ENCODE peak calls at places on chromosome 10, in six cellular contexts. W, T, Q, H, R and Y are unnamed samples.

GRCh38 chr10:131532745-131533341 is 221.3 kb upstream of the TCERG1L start:
- DNase-seq in Q (no peak), T (no peak), R (no peak), W (no peak), H (no peak), Y (no peak)

GRCh38 chr10:130422366-130423324 is 286.5 kb downstream of the GLRX3 start:
- DNase-seq in W (no peak), H (no peak), R (peak; percentile 0), T (no peak), Q (no peak), Y (no peak)

GRCh38 chr10:8349610-8350249 is 295.2 kb downstream of the GATA3 start:
- DNase-seq in W (no peak), R (no peak), H (no peak), T (no peak), Q (no peak), Y (no peak)

GRCh38 chr10:124417846-124418725 is 637 bp downstream of the OAT start:
- DNase-seq in T (peak; percentile 83), R (peak; percentile 60), W (no peak), H (no peak), Q (peak; percentile 16), Y (no peak)

GRCh38 chr10:70267161-70267933 is 16.5 kb downstream of the NPFFR1 start:
- DNase-seq in W (no peak), Q (no peak), T (no peak), R (peak; percentile 39), H (no peak), Y (no peak)

GRCh38 chr10:9195385-9195784 is 1140.9 kb downstream of the GATA3 start:
- DNase-seq in H (no peak), Q (no peak), R (no peak), T (no peak), W (no peak), Y (no peak)

GRCh38 chr10:29007748-29008610 is 280.9 kb upstream of the LYZL1 start:
- DNase-seq in W (no peak), H (no peak), T (no peak), Q (peak; percentile 86), R (peak; percentile 55), Y (no peak)

GRCh38 chr10:59175538-59176240 is 754 bp upstream of the PHYHIPL start:
- DNase-seq in Q (peak; percentile 40), H (no peak), W (no peak), R (no peak), T (no peak), Y (no peak)

GRCh38 chr10:78520737-78521430 is 487.2 kb downstream of the RPS24 start:
- DNase-seq in R (peak; percentile 16), W (no peak), Q (peak; percentile 96), T (no peak), H (peak; percentile 25), Y (no peak)

GRCh38 chr10:95881316-95881715 is 26.5 kb upstream of the CC2D2B start:
- DNase-seq in W (no peak), R (no peak), T (no peak), H (no peak), Q (no peak), Y (no peak)

GRCh38 chr10:111973306-111973705 is 210.3 kb downstream of the GPAM start:
- DNase-seq in W (no peak), R (no peak), H (no peak), T (no peak), Q (no peak), Y (no peak)

GRCh38 chr10:79322616-79323566 is 24.4 kb upstream of the PPIF start:
- DNase-seq in H (no peak), Q (no peak), T (no peak), W (peak; percentile 46), R (no peak), Y (peak; percentile 95)

GRCh38 chr10:122307669-122308486 is 36.8 kb downstream of the BTBD16 start:
- DNase-seq in R (peak; percentile 13), Q (no peak), W (peak; percentile 31), T (no peak), H (no peak), Y (no peak)
- H3K4me3 ChIP-seq in R (no peak overlapping the region), Q (no peak overlapping the region), W (no peak overlapping the region), T (peak overlapping the region; percentile 7), H (no peak overlapping the region), Y (no peak overlapping the region)

DNA sequence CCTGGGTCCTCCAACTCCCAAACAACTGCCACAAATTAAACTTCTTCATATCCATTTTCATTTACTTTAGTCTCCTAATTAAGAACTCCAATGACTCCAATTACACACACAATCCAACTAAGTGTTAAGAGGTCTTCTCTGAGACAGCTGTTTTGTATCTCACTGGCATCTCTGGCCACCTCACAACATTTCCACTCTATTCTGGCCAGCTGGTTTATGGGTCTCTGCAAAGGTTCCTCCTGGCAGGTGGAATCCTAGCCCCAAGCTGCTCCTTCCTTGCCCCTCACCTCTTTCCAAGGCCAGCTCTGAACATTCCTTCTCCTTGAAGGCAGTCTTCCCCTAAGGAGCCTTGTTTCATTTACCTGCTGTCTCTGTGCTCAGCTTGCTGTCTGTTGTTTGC is 123.1 kb upstream of the HPS1 start:
- DNase-seq in H (no peak), Q (no peak), T (no peak), W (no peak), R (no peak), Y (no peak)
- TF ChIP-seq POLR2AphosphoS5 in H (no peak), Q (no peak), T (no peak), W (no peak), R (no peak), Y (no peak)

GRCh38 chr10:23063387-23064287 is 31.7 kb upstream of the MSRB2 start:
- DNase-seq in Q (no peak), H (no peak), W (no peak), T (no peak), R (peak; percentile 76), Y (no peak)

GRCh38 chr10:23060918-23061317 is 34.5 kb upstream of the MSRB2 start:
- DNase-seq in R (no peak), W (no peak), T (no peak), Q (no peak), H (no peak), Y (no peak)

GRCh38 chr10:23067337-23067736 is 28.0 kb upstream of the MSRB2 start:
- DNase-seq in Q (no peak), T (no peak), R (no peak), W (no peak), H (no peak), Y (no peak)

GRCh38 chr10:23065549-23065948 is 29.8 kb upstream of the MSRB2 start:
- DNase-seq in H (no peak), Q (peak; percentile 13), R (no peak), T (no peak), W (no peak), Y (no peak)

DNA sequence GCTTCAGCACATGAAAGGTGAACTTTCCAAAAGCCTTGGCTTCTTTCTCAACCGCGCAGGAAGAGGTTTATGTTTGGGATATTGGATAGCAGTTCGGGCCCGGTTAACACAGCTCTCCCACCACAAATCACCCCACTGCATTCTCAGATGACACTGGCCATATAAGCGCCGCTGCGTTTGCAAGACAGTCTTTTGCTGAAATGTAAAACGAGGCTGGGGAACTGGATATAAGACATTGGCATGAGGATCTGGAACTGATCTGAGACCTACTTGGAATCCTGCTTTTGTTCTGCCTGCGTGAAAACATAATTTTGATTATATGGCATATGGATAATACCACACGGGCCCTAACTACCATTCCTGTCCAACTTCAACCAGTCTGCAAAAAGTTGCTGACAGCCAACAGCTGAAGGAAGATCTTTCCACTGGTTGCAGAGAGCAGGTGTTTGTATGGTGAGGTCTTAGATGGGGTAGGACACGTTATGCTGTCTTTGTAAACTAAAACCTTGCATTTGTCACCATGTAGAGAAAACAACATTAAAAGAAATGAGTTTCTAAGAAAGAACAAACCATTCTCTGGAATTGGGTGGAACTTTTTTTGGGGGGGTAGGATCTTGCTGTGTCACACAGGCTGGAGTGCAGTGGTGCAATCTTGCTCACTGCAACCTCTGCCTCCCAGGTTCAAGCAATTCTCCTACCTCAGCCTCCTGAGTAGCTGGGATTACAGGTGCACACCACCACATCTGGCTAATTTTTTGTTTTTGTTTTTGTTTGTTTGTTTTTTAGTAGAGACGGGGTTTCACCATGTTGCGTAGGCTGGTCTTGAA is 30.9 kb upstream of the MSRB2 start:
- DNase-seq in Q (no peak), W (no peak), T (no peak), H (no peak), R (no peak), Y (no peak)
- TF ChIP-seq GABPA in Q (no peak), W (no peak), T (no peak), H (no peak), R (no peak), Y (no peak)

GRCh38 chr10:43361532-43362190 is 9.8 kb upstream of the FXYD4 start:
- DNase-seq in W (no peak), T (no peak), H (no peak), Q (no peak), R (no peak), Y (no peak)
- H3K4me3 ChIP-seq in W (peak overlapping the region; percentile 77), T (peak overlapping the region; percentile 53), H (peak overlapping the region; percentile 58), Q (no peak overlapping the region), R (no peak overlapping the region), Y (peak overlapping the region; percentile 41)